ENCODE peak calls at places on chromosomes 6 and 20, in six cellular contexts. One of them, this sample, is unnamed.

GRCh38 chr6:128422871-128423270 is 97.5 kb downstream of the PTPRK start:
- DNase-seq in adrenal gland: no peak
- DNase-seq in psoas muscle: no peak
- DNase-seq in A549: no peak
- DNase-seq in GM23338: no peak
- DNase-seq in fibroblast of lung: no peak
- DNase-seq in this sample: no peak

GRCh38 chr20:37095108-37095608 is 639 bp downstream of the RBL1 start:
- DNase-seq in adrenal gland: no peak
- DNase-seq in psoas muscle: no peak
- DNase-seq in A549: no peak
- DNase-seq in GM23338: no peak
- DNase-seq in fibroblast of lung: peak
- DNase-seq in this sample: no peak

GRCh38 chr6:53062369-53062639 is 2.9 kb upstream of the FBXO9 start:
- DNase-seq in adrenal gland: no peak
- DNase-seq in psoas muscle: no peak
- DNase-seq in A549: no peak
- DNase-seq in GM23338: no peak
- DNase-seq in fibroblast of lung: no peak
- DNase-seq in this sample: no peak

GRCh38 chr6:129252377-129253071 is 369.6 kb downstream of the LAMA2 start:
- DNase-seq in adrenal gland: no peak
- DNase-seq in psoas muscle: no peak
- DNase-seq in A549: no peak
- DNase-seq in GM23338: no peak
- DNase-seq in fibroblast of lung: peak
- DNase-seq in this sample: no peak

GRCh38 chr6:92777146-92777740 is 642.1 kb downstream of the EPHA7 start:
- DNase-seq in adrenal gland: no peak
- DNase-seq in psoas muscle: no peak
- DNase-seq in A549: no peak
- DNase-seq in GM23338: peak
- DNase-seq in fibroblast of lung: peak
- DNase-seq in this sample: no peak

GRCh38 chr6:108526739-108527174 is 34.0 kb upstream of the FOXO3 start:
- DNase-seq in adrenal gland: no peak
- DNase-seq in psoas muscle: no peak
- DNase-seq in A549: peak
- DNase-seq in GM23338: peak
- DNase-seq in fibroblast of lung: peak
- DNase-seq in this sample: no peak

GRCh38 chr20:38268115-38268514 is 7.6 kb upstream of the KIAA1755 start:
- DNase-seq in adrenal gland: no peak
- DNase-seq in psoas muscle: no peak
- DNase-seq in A549: no peak
- DNase-seq in GM23338: no peak
- DNase-seq in fibroblast of lung: no peak
- DNase-seq in this sample: no peak

GRCh38 chr20:3680701-3681351 is 984 bp downstream of the ADAM33 start:
- DNase-seq in adrenal gland: no peak
- DNase-seq in psoas muscle: no peak
- DNase-seq in A549: no peak
- DNase-seq in GM23338: no peak
- DNase-seq in fibroblast of lung: peak
- DNase-seq in this sample: no peak

GRCh38 chr6:122558027-122558426 is 52.2 kb upstream of the PKIB start:
- DNase-seq in adrenal gland: no peak
- DNase-seq in psoas muscle: no peak
- DNase-seq in A549: no peak
- DNase-seq in GM23338: no peak
- DNase-seq in fibroblast of lung: no peak
- DNase-seq in this sample: no peak

GRCh38 chr6:77228279-77228678 is 235.0 kb downstream of the HTR1B start:
- DNase-seq in adrenal gland: no peak
- DNase-seq in psoas muscle: no peak
- DNase-seq in A549: no peak
- DNase-seq in GM23338: no peak
- DNase-seq in fibroblast of lung: no peak
- DNase-seq in this sample: no peak

GRCh38 chr20:15867899-15868298 is 705.3 kb downstream of the KIF16B start:
- DNase-seq in adrenal gland: no peak
- DNase-seq in psoas muscle: no peak
- DNase-seq in A549: no peak
- DNase-seq in GM23338: peak
- DNase-seq in fibroblast of lung: no peak
- DNase-seq in this sample: no peak

GRCh38 chr6:149342525-149342924 is 25.0 kb downstream of the TAB2 start:
- DNase-seq in adrenal gland: no peak
- DNase-seq in psoas muscle: no peak
- DNase-seq in A549: no peak
- DNase-seq in GM23338: no peak
- DNase-seq in fibroblast of lung: no peak
- DNase-seq in this sample: no peak

GRCh38 chr20:21185849-21186248 is 60.0 kb downstream of the KIZ start:
- DNase-seq in adrenal gland: no peak
- DNase-seq in psoas muscle: no peak
- DNase-seq in A549: no peak
- DNase-seq in GM23338: no peak
- DNase-seq in fibroblast of lung: no peak
- DNase-seq in this sample: no peak

GRCh38 chr6:165762876-165763275 is 99.8 kb upstream of the PDE10A start:
- DNase-seq in adrenal gland: no peak
- DNase-seq in psoas muscle: no peak
- DNase-seq in A549: no peak
- DNase-seq in GM23338: no peak
- DNase-seq in fibroblast of lung: no peak
- DNase-seq in this sample: no peak

GRCh38 chr20:40218296-40218955 is 470.6 kb downstream of the MAFB start:
- DNase-seq in adrenal gland: no peak
- DNase-seq in psoas muscle: no peak
- DNase-seq in A549: no peak
- DNase-seq in GM23338: no peak
- DNase-seq in fibroblast of lung: no peak
- DNase-seq in this sample: no peak

GRCh38 chr6:73581293-73581692 is 60.5 kb upstream of the EEF1A1 start:
- DNase-seq in adrenal gland: no peak
- DNase-seq in psoas muscle: no peak
- DNase-seq in A549: no peak
- DNase-seq in GM23338: no peak
- DNase-seq in fibroblast of lung: no peak
- DNase-seq in this sample: no peak

GRCh38 chr6:43856005-43856765 is 86.2 kb downstream of the VEGFA start:
- DNase-seq in adrenal gland: peak
- DNase-seq in psoas muscle: peak
- DNase-seq in A549: peak
- DNase-seq in GM23338: peak
- DNase-seq in fibroblast of lung: peak
- DNase-seq in this sample: no peak

GRCh38 chr6:159421586-159421985 is 252.4 kb downstream of the FNDC1 start:
- DNase-seq in adrenal gland: no peak
- DNase-seq in psoas muscle: no peak
- DNase-seq in A549: no peak
- DNase-seq in GM23338: peak
- DNase-seq in fibroblast of lung: no peak
- DNase-seq in this sample: no peak

GRCh38 chr6:121302882-121303281 is 31.4 kb downstream of the TBC1D32 start:
- DNase-seq in adrenal gland: no peak
- DNase-seq in psoas muscle: no peak
- DNase-seq in A549: no peak
- DNase-seq in GM23338: no peak
- DNase-seq in fibroblast of lung: no peak
- DNase-seq in this sample: no peak

GRCh38 chr6:147222160-147222838 is 18.1 kb downstream of the STXBP5 start:
- DNase-seq in adrenal gland: no peak
- DNase-seq in psoas muscle: no peak
- DNase-seq in A549: no peak
- DNase-seq in GM23338: peak
- DNase-seq in fibroblast of lung: peak
- DNase-seq in this sample: no peak

GRCh38 chr6:148628251-148628650 is 118.6 kb upstream of the UST start:
- DNase-seq in adrenal gland: no peak
- DNase-seq in psoas muscle: no peak
- DNase-seq in A549: no peak
- DNase-seq in GM23338: peak
- DNase-seq in fibroblast of lung: no peak
- DNase-seq in this sample: no peak

GRCh38 chr6:138203315-138203714 is 15.0 kb downstream of the PBOV1 start:
- DNase-seq in adrenal gland: no peak
- DNase-seq in psoas muscle: no peak
- DNase-seq in A549: no peak
- DNase-seq in GM23338: no peak
- DNase-seq in fibroblast of lung: no peak
- DNase-seq in this sample: no peak

GRCh38 chr6:5090603-5091002 is 5.5 kb downstream of the PPP1R3G start:
- DNase-seq in adrenal gland: no peak
- DNase-seq in psoas muscle: no peak
- DNase-seq in A549: no peak
- DNase-seq in GM23338: no peak
- DNase-seq in fibroblast of lung: no peak
- DNase-seq in this sample: no peak

GRCh38 chr6:151475653-151476523 is 17.9 kb upstream of the CCDC170 start:
- DNase-seq in adrenal gland: peak
- DNase-seq in psoas muscle: peak
- DNase-seq in A549: peak
- DNase-seq in GM23338: peak
- DNase-seq in fibroblast of lung: peak
- DNase-seq in this sample: no peak

DNA sequence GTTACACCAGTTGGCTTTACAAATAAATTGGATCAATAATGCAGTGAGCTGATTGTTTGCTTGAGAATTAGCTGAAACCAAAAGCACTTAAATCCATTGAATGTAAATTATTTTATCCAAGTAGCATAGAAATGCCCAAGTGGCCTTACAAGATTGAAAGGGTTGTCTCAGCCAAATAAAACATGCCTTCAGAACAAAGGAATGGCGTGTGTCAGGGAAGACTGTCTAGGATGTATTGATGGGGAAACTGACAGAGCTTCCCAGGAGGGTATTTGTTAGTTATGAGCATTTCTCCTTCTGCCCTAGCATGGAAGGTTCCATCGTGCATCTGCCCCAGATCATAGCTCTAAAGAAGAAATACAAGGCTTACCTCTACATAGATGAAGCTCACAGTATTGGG is 103.9 kb upstream of the ISM1 start:
- DNase-seq in adrenal gland: no peak
- DNase-seq in psoas muscle: no peak
- DNase-seq in A549: no peak
- DNase-seq in GM23338: no peak
- DNase-seq in fibroblast of lung: no peak
- DNase-seq in this sample: no peak
- H3K27ac ChIP-seq in adrenal gland: no peak
- H3K27ac ChIP-seq in psoas muscle: no peak
- H3K27ac ChIP-seq in A549: no peak
- H3K27ac ChIP-seq in GM23338: no peak
- H3K27ac ChIP-seq in fibroblast of lung: no peak
- H3K27ac ChIP-seq in this sample: no peak

DNA sequence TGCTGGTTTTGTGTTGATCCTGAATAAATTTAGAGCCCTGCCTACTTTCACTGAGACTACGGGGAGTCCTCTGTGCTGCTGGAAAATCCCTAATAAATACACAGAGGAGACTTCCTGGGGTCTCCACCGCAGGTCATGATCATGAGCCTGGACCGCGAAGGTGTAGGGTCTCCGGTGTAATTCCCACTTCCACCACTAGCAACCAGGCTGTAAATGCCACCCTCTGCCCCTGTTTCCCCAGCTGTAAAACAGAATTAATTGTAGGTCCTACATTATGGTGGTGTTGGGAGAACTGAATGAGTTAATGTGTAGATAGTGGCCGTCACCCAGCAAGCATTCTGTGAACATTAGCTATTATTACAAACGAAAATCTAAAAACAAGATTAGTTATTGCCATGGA is 191.6 kb upstream of the THBS2 start:
- DNase-seq in adrenal gland: no peak
- DNase-seq in psoas muscle: no peak
- DNase-seq in A549: no peak
- DNase-seq in GM23338: peak
- DNase-seq in fibroblast of lung: no peak
- DNase-seq in this sample: no peak
- H3K27ac ChIP-seq in adrenal gland: no peak
- H3K27ac ChIP-seq in psoas muscle: no peak
- H3K27ac ChIP-seq in A549: no peak
- H3K27ac ChIP-seq in GM23338: no peak
- H3K27ac ChIP-seq in fibroblast of lung: no peak
- H3K27ac ChIP-seq in this sample: no peak

DNA sequence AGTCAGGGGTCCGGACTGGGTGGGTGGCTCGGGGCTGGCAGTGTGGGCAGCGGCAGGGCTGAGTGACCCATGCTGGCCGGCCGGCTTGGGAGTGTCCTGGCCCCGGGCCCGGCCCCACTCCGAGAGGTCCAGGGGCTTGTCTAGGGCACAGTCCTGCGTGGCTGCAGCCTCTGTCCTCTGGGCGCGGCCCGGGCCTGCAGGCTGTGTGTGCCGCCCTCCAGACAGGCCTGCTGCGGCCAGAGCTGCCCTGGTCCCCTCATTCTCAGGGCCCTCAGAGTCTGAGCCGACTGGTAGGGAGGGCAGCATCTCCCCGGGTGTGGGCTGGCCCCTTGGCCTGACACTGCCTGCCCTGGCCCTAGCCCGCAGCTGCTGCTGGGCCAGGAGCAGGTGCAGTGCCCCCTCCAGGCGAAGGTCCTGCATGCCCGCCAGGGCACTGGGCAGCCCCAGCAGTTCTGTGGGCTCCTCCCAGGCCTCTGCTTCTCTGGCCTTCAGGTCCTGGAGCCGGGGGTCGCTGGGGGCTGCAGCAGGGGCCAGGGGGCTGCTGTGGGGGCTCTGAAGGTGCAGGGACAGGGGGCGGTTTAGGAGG is 6.9 kb upstream of the CABLES2 start:
- DNase-seq in adrenal gland: no peak
- DNase-seq in psoas muscle: no peak
- DNase-seq in A549: peak
- DNase-seq in GM23338: peak
- DNase-seq in fibroblast of lung: no peak
- DNase-seq in this sample: no peak
- H3K27ac ChIP-seq in adrenal gland: no peak
- H3K27ac ChIP-seq in psoas muscle: no peak
- H3K27ac ChIP-seq in A549: no peak
- H3K27ac ChIP-seq in GM23338: no peak
- H3K27ac ChIP-seq in fibroblast of lung: no peak
- H3K27ac ChIP-seq in this sample: no peak

GRCh38 chr20:23350007-23350854 is at the start of gene NXT1:
- DNase-seq in adrenal gland: peak
- DNase-seq in psoas muscle: peak
- DNase-seq in A549: peak
- DNase-seq in GM23338: peak
- DNase-seq in fibroblast of lung: peak
- DNase-seq in this sample: peak
- H3K27ac ChIP-seq in adrenal gland: peak
- H3K27ac ChIP-seq in psoas muscle: peak
- H3K27ac ChIP-seq in A549: peak
- H3K27ac ChIP-seq in GM23338: peak
- H3K27ac ChIP-seq in fibroblast of lung: peak
- H3K27ac ChIP-seq in this sample: peak

DNA sequence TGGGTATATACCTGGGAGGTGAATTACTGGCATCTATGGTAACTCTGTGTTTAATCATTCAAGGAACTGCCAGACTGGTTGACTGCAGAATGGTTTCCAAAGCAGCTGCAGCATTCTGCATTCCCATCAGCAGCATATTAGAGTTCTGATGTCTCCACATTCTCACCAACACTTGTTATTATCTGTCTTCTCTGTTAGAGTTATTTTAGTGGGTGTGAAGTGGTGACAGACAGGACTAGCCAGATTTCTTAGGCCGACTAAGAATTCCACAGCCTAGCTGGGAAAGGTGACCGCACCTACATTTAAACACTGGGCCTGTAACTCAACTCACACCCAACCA is 110.9 kb downstream of the TMEM170B start:
- DNase-seq in adrenal gland: no peak
- DNase-seq in psoas muscle: no peak
- DNase-seq in A549: no peak
- DNase-seq in GM23338: no peak
- DNase-seq in fibroblast of lung: no peak
- DNase-seq in this sample: no peak
- H3K27ac ChIP-seq in adrenal gland: no peak
- H3K27ac ChIP-seq in psoas muscle: no peak
- H3K27ac ChIP-seq in A549: no peak
- H3K27ac ChIP-seq in GM23338: no peak
- H3K27ac ChIP-seq in fibroblast of lung: no peak
- H3K27ac ChIP-seq in this sample: no peak